ENCODE peak calls at places on chromosomes 2 and 18, in seven cellular contexts. N, K, Z, Q, U, W and G are unnamed samples.

GRCh38 chr2:96685285-96685591 is 42.7 kb downstream of the FER1L5 start:
- DNase-seq in N (no peak), K (no peak), Z (no peak), Q (no peak), U (no peak), W (no peak), G (no peak)

GRCh38 chr2:220090050-220090449 is 462.6 kb downstream of the SLC4A3 start:
- DNase-seq in N (no peak), K (peak; percentile 65), Z (no peak), Q (no peak), U (no peak), W (no peak), G (no peak)

GRCh38 chr18:6487968-6488367 is 73.3 kb upstream of the L3MBTL4 start:
- DNase-seq in N (no peak), K (no peak), Z (no peak), Q (no peak), U (no peak), W (no peak), G (no peak)

GRCh38 chr2:86048888-86049287 is 56.8 kb downstream of the POLR1A start:
- DNase-seq in N (no peak), K (no peak), Z (no peak), Q (no peak), U (no peak), W (no peak), G (no peak)

GRCh38 chr2:80303825-80304521 is 579 bp downstream of the LRRTM1 start:
- DNase-seq in N (no peak), K (no peak), Z (no peak), Q (no peak), U (no peak), W (no peak), G (no peak)

GRCh38 chr2:232282486-232282885 is 96.1 kb upstream of the ALPP start:
- DNase-seq in N (no peak), K (no peak), Z (no peak), Q (no peak), U (no peak), W (no peak), G (no peak)

GRCh38 chr2:233832869-233833812 is 21.2 kb downstream of the HJURP start:
- DNase-seq in N (no peak), K (peak; percentile 77), Z (peak; percentile 34), Q (no peak), U (no peak), W (peak; percentile 56), G (peak; percentile 86)

GRCh38 chr2:102826904-102827303 is 65.1 kb downstream of the TMEM182 start:
- DNase-seq in N (no peak), K (peak; percentile 15), Z (peak; percentile 58), Q (no peak), U (peak; percentile 82), W (no peak), G (peak; percentile 63)

GRCh38 chr2:207224814-207225482 is 59.2 kb upstream of the KLF7 start:
- DNase-seq in N (no peak), K (no peak), Z (no peak), Q (no peak), U (no peak), W (no peak), G (no peak)

GRCh38 chr2:102050854-102051391 is 59.2 kb downstream of the IL1R2 start:
- DNase-seq in N (no peak), K (no peak), Z (peak; percentile 36), Q (no peak), U (peak; percentile 92), W (peak; percentile 91), G (no peak)

GRCh38 chr2:10448208-10448645 is at the start of gene ODC1:
- DNase-seq in N (peak; percentile 99), K (peak; percentile 83), Z (peak; percentile 95), Q (no peak), U (peak; percentile 95), W (peak; percentile 98), G (peak; percentile 97)

GRCh38 chr2:38702413-38702812 is 36.5 kb downstream of the GALM start:
- DNase-seq in N (no peak), K (peak; percentile 38), Z (no peak), Q (no peak), U (no peak), W (no peak), G (no peak)

GRCh38 chr18:54931152-54931551 is 28.1 kb downstream of the CCDC68 start:
- DNase-seq in N (no peak), K (no peak), Z (no peak), Q (no peak), U (no peak), W (no peak), G (no peak)

GRCh38 chr18:68713791-68714190 is 1.1 kb downstream of the TMX3 start:
- DNase-seq in N (no peak), K (peak; percentile 29), Z (no peak), Q (no peak), U (no peak), W (no peak), G (no peak)